ENCODE peak calls at places on chromosomes 3 and 15, in seven cellular contexts. X, T, V, S, R, U and C are unnamed samples. For H3K4me1, the result is how much of the 10 kb centered on the place peaks cover.

GRCh38 chr3:30855390-30855789 is 39.1 kb downstream of the GADL1 start:
- DNase-seq in X (no peak), T (no peak), S (no peak), V (no peak), R (no peak), U (no peak), C (no peak)

GRCh38 chr15:79025201-79025600 is 65.4 kb downstream of the RASGRF1 start:
- DNase-seq in T (no peak), S (no peak), V (no peak), R (no peak), U (no peak), X (no peak), C (no peak)

GRCh38 chr15:56365075-56365711 is at the start of gene TEX9:
- DNase-seq in X (peak), T (peak), U (peak), S (peak), R (peak), V (peak), C (peak)

GRCh38 chr3:124142389-124142970 is 150.6 kb upstream of the ROPN1 start:
- DNase-seq in R (no peak), U (no peak), T (no peak), X (no peak), V (no peak), S (no peak), C (no peak)

GRCh38 chr3:48563382-48563918 is at the start of gene UCN2:
- DNase-seq in V (peak), T (peak), R (no peak), S (no peak), U (no peak), X (no peak), C (no peak)

GRCh38 chr15:73751896-73752816 is 995 bp downstream of the INSYN1 start:
- DNase-seq in S (no peak), V (no peak), T (no peak), R (no peak), X (no peak), U (no peak), C (no peak)

GRCh38 chr3:127482216-127483004 is 108.1 kb downstream of the TPRA1 start:
- DNase-seq in V (peak), R (peak), S (peak), X (no peak), T (peak), U (no peak), C (no peak)

GRCh38 chr15:98668566-98669308 is 20.4 kb downstream of the IGF1R start:
- DNase-seq in T (no peak), S (no peak), R (no peak), V (peak), U (no peak), X (no peak), C (no peak)

GRCh38 chr15:80904941-80905532 is 84.6 kb downstream of the MESD start:
- DNase-seq in R (no peak), S (no peak), U (no peak), V (peak), T (no peak), X (no peak), C (no peak)

GRCh38 chr3:27345493-27345892 is 23.7 kb downstream of the NEK10 start:
- DNase-seq in X (no peak), S (no peak), T (no peak), V (no peak), R (no peak), U (no peak), C (no peak)

GRCh38 chr15:85329561-85330421 is 50.6 kb upstream of the AKAP13 start:
- DNase-seq in T (peak), R (no peak), S (no peak), X (peak), V (peak), U (peak), C (no peak)

GRCh38 chr3:69699183-69699582 is 40.1 kb upstream of the MITF start:
- DNase-seq in X (no peak), R (no peak), U (no peak), S (no peak), V (peak), T (no peak), C (no peak)

GRCh38 chr3:195558602-195559001 is 15.5 kb upstream of the PPP1R2 start:
- DNase-seq in R (no peak), T (peak), U (no peak), X (peak), S (no peak), V (peak), C (no peak)

GRCh38 chr3:71585891-71586809 is 2.6 kb upstream of the FOXP1 start:
- DNase-seq in V (peak), R (no peak), X (peak), U (no peak), T (peak), S (no peak), C (no peak)

GRCh38 chr3:23201154-23201838 is 1.8 kb upstream of the UBE2E2 start:
- DNase-seq in X (no peak), V (no peak), U (no peak), R (no peak), S (no peak), T (peak), C (no peak)

GRCh38 chr15:82963356-82964341 is 11.1 kb upstream of the HOMER2 start:
- DNase-seq in U (no peak), R (no peak), V (no peak), T (no peak), X (no peak), S (no peak), C (no peak)

GRCh38 chr3:126994661-126995161 is 11.8 kb downstream of the PLXNA1 start:
- DNase-seq in T (peak), X (no peak), V (no peak), R (no peak), S (no peak), U (peak), C (no peak)

GRCh38 chr3:105598047-105598796 is 231.5 kb downstream of the ALCAM start:
- DNase-seq in X (no peak), U (no peak), S (no peak), V (peak), R (no peak), T (peak), C (no peak)

GRCh38 chr3:197541756-197542539 is 13.8 kb downstream of the BDH1 start:
- DNase-seq in V (peak), T (peak), X (peak), U (peak), R (peak), S (no peak), C (peak)

GRCh38 chr15:90648137-90649070 is 68.7 kb upstream of the BLM start:
- DNase-seq in U (peak), R (peak), V (peak), T (peak), X (peak), S (peak), C (peak)

GRCh38 chr15:48190932-48191573 is 412 bp upstream of the CTXN2 start:
- DNase-seq in V (peak), R (peak), X (peak), U (peak), T (peak), S (peak), C (no peak)

DNA sequence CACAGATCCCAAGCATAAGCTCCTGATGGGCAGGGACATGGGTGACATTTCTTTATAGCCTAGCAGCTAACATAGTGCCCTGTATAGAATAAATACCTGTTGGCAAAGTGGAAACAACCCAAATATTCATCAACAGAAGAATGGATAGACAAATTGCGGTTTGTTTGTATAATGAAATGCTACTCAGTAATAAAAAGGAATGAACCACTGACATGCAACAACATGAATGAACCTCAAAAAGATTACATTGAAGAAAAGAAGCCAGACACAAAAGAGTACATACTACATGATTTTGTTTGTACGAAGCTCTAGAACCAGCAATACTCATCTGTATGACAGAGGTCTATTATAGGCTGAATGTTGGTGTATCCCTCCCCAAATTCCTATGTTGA is 33.6 kb upstream of the GALNT15 start:
- DNase-seq in S (no peak), T (no peak), V (no peak), R (no peak), X (no peak), U (no peak), C (no peak)
- H3K27ac ChIP-seq in S (peak), T (no peak), V (peak), R (peak), X (no peak), U (peak), C (no peak)

GRCh38 chr3:51388286-51389029 is 2.6 kb upstream of the RBM15B start:
- DNase-seq in S (no peak), V (peak), U (no peak), R (peak), T (no peak), X (peak), C (no peak)
- TF ChIP-seq CTCF in S (no peak), V (peak), U (peak), R (no peak), T (no peak), X (no peak), C (no peak)

GRCh38 chr15:39787479-39787878 is 4.8 kb upstream of the FSIP1 start:
- DNase-seq in U (no peak), V (no peak), S (no peak), T (no peak), R (no peak), X (no peak), C (no peak)
- H3K4me1 ChIP-seq in U (under half), V (under half), S (under half), T (under half), R (under half), X (under half), C (under half)

DNA sequence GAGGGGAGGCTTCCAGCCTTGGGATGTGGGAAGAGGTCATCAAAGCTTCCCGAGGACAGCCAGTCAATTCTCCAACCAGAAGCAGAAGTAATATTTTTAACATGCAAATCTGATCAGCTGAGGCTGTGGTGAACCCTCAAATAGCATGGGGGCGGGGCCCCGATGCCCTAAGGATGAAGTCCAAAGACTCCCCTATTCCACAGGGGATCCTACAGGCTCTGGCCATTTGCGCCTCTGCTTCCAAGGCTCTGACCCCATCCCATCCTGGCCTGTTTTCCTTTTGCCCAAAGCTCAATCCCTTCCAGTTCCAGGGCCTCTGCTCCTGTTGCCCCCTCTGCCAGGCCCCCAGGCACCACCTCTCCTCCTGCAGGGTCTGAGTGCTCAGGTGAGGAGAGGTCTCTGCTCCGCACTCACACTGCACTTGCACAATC is 6.7 kb upstream of the CSK start:
- DNase-seq in R (no peak), U (no peak), S (no peak), X (no peak), T (no peak), V (no peak), C (no peak)
- H3K27ac ChIP-seq in R (no peak), U (no peak), S (no peak), X (no peak), T (peak), V (no peak), C (no peak)

DNA sequence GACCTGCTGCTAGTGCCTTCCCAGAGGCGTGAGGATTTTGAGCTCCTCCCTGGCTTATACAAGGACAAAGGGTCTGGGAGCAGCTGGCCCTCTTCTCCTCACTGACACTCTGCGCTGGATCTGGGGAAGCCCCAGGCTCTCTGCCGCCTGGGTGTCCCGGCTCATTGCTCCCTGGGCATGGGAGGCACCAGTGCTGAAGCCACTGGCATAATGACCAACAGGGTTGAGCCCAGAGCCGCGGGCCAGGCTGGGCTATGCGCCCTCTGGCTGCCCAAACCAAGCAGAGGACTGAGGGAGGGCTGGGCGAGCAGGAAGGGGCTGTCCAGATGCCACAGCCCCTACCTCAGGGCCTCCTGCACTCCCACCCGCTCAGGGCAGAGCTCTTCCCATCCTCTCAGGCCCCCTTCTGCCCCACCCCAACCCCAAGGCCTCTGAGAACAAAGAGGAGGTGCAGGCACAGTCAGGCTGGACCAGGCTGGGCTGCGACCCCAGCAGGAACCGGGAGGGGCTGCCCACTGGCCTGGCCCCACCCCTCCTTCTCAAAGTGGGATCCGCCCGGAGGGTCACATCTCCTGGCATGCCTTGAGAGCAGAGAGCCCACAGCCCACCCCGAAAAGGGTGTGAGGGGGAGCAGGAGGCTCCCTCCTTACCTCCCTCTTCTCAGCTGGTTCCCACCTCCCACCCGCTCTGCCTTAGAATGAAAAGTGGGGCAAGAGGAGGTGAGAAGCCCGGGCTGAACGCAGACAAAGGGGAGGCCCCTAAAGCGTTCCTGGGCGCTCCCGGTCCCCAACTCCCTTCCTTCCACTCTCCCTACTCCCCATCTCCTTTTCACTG is 1.5 kb downstream of the LINGO1 start:
- DNase-seq in T (no peak), V (no peak), X (peak), R (no peak), U (no peak), S (no peak), C (no peak)
- TF ChIP-seq CTCF in T (peak), V (no peak), X (no peak), R (no peak), U (peak), S (no peak), C (no peak)

GRCh38 chr3:14143826-14144225 is 19.0 kb downstream of the TMEM43 start:
- DNase-seq in U (no peak), T (peak), S (no peak), R (peak), V (peak), X (peak), C (no peak)
- H3K4me1 ChIP-seq in U (under half), T (under half), S (under half), R (under half), V (under half), X (under half), C (under half)

GRCh38 chr3:4716231-4716630 is 223.1 kb downstream of the ITPR1 start:
- DNase-seq in R (no peak), V (no peak), T (no peak), X (no peak), S (no peak), U (no peak), C (no peak)
- H3K27ac ChIP-seq in R (peak), V (no peak), T (no peak), X (no peak), S (no peak), U (peak), C (no peak)